ENCODE peak calls at places on chromosomes 4 and X, in seven cellular contexts. K is NCI-H510A treated with DMSO at 0.1 percent for 48 hours; D is activated CD4-positive, alpha-beta T cell treated with anti-CD3 and anti-CD28 coated beads, Interleukin-2, amount 50 U/mL, for 48 hours; P is DMS153; B is GM13977; N is left lung; T is naive B cell. E is an unnamed sample.

GRCh38 chrX:45598841-45599240 is 398.2 kb upstream of the DIPK2B start:
- DNase-seq in D (no peak), B (no peak), K (no peak), T (no peak), N (no peak), P (no peak), E (no peak)

GRCh38 chrX:96424007-96424406 is 260.6 kb upstream of the DIAPH2 start:
- DNase-seq in D (no peak), T (no peak), B (no peak), K (no peak), N (no peak), P (no peak), E (no peak)

GRCh38 chr4:159677521-159677920 is 574.6 kb downstream of the RAPGEF2 start:
- DNase-seq in D (no peak), N (no peak), P (no peak), T (no peak), B (no peak), K (no peak), E (no peak)

GRCh38 chr4:4694296-4694772 is 152.5 kb upstream of the STX18 start:
- DNase-seq in N (no peak), P (no peak), D (no peak), B (no peak), T (no peak), K (peak), E (no peak)

GRCh38 chr4:124321370-124321769 is 391.2 kb downstream of the ANKRD50 start:
- DNase-seq in B (no peak), K (no peak), N (no peak), P (no peak), D (no peak), T (no peak), E (no peak)

GRCh38 chr4:8594097-8595038 is 1.8 kb downstream of the CPZ start:
- DNase-seq in N (no peak), B (peak), D (peak), T (no peak), K (peak), P (peak), E (peak)

GRCh38 chrX:70755850-70756249 is 152.7 kb downstream of the TEX11 start:
- DNase-seq in T (no peak), N (no peak), D (peak), P (no peak), B (no peak), K (no peak), E (no peak)

GRCh38 chr4:86653237-86653865 is 59.2 kb downstream of the PTPN13 start:
- DNase-seq in N (no peak), K (no peak), P (no peak), D (peak), T (no peak), B (no peak), E (no peak)

GRCh38 chr4:150867148-150867547 is 147.9 kb downstream of the LRBA start:
- DNase-seq in P (peak), B (peak), N (no peak), T (peak), D (no peak), K (peak), E (peak)

GRCh38 chr4:2222838-2223237 is 19.1 kb downstream of the HAUS3 start:
- DNase-seq in K (peak), T (no peak), P (no peak), D (no peak), N (no peak), B (no peak), E (no peak)

GRCh38 chrX:109774706-109775105 is 41.6 kb upstream of the ACSL4 start:
- DNase-seq in K (no peak), N (no peak), P (no peak), T (no peak), B (peak), D (no peak), E (peak)

GRCh38 chrX:38893441-38893840 is 92.2 kb downstream of the MID1IP1 start:
- DNase-seq in K (no peak), D (no peak), P (no peak), N (no peak), T (no peak), B (no peak), E (no peak)

GRCh38 chr4:159777689-159778088 is 674.8 kb downstream of the RAPGEF2 start:
- DNase-seq in N (no peak), P (no peak), D (no peak), T (no peak), B (no peak), K (no peak), E (no peak)

GRCh38 chr4:186727977-186728519 is 4.4 kb upstream of the FAT1 start:
- DNase-seq in N (no peak), B (no peak), P (no peak), T (no peak), K (no peak), D (no peak), E (no peak)

GRCh38 chrX:54825716-54826428 is 18.3 kb downstream of the MAGED2 start:
- DNase-seq in N (no peak), B (peak), T (no peak), D (peak), P (no peak), K (no peak), E (no peak)

GRCh38 chrX:42952621-42953020 is 174.7 kb upstream of the PPP1R2C start:
- DNase-seq in B (no peak), N (no peak), P (no peak), K (no peak), D (no peak), T (no peak), E (no peak)

GRCh38 chr4:3615386-3616286 is 83.4 kb upstream of the LRPAP1 start:
- DNase-seq in P (no peak), K (no peak), N (no peak), D (no peak), T (no peak), B (no peak), E (no peak)

GRCh38 chr4:80173387-80173786 is 23.9 kb upstream of the PRDM8 start:
- DNase-seq in P (no peak), T (peak), B (peak), K (no peak), N (no peak), D (peak), E (no peak)

GRCh38 chr4:147056951-147057630 is 111.4 kb upstream of the TTC29 start:
- DNase-seq in K (no peak), D (no peak), B (no peak), T (no peak), N (no peak), P (no peak), E (no peak)